ENCODE peak calls at places on chromosomes 3 and 15, in seven cellular contexts. One of them, this sample, is unnamed. For H3K4me1, the result is how much of the 10 kb centered on the place peaks cover.

GRCh38 chr3:13419356-13420050 is 619 bp downstream of the NUP210 start:
- DNase-seq in IMR-90: no peak
- DNase-seq in MM.1S: peak
- DNase-seq in mucosa of descending colon: peak
- DNase-seq in Caco-2: peak
- DNase-seq in fibroblast of lung: peak
- DNase-seq in prostate gland: no peak
- DNase-seq in this sample: peak

GRCh38 chr15:74869726-74870407 is 3.3 kb downstream of the SCAMP2 start:
- DNase-seq in IMR-90: peak
- DNase-seq in MM.1S: peak
- DNase-seq in Caco-2: no peak
- DNase-seq in prostate gland: no peak
- DNase-seq in fibroblast of lung: no peak
- DNase-seq in mucosa of descending colon: peak
- DNase-seq in this sample: no peak

GRCh38 chr3:157499342-157499963 is 3.8 kb downstream of the VEPH1 start:
- DNase-seq in MM.1S: peak
- DNase-seq in Caco-2: peak
- DNase-seq in mucosa of descending colon: peak
- DNase-seq in prostate gland: peak
- DNase-seq in fibroblast of lung: peak
- DNase-seq in IMR-90: no peak
- DNase-seq in this sample: peak

GRCh38 chr15:60399931-60400330 is 2.1 kb upstream of the ANXA2 start:
- DNase-seq in prostate gland: no peak
- DNase-seq in IMR-90: peak
- DNase-seq in mucosa of descending colon: no peak
- DNase-seq in MM.1S: no peak
- DNase-seq in fibroblast of lung: peak
- DNase-seq in Caco-2: no peak
- DNase-seq in this sample: no peak

GRCh38 chr15:98391568-98391967 is 256.8 kb upstream of the IGF1R start:
- DNase-seq in mucosa of descending colon: no peak
- DNase-seq in Caco-2: no peak
- DNase-seq in prostate gland: no peak
- DNase-seq in MM.1S: no peak
- DNase-seq in IMR-90: no peak
- DNase-seq in fibroblast of lung: no peak
- DNase-seq in this sample: no peak

GRCh38 chr15:91919014-91919534 is 65.6 kb downstream of the SLCO3A1 start:
- DNase-seq in fibroblast of lung: peak
- DNase-seq in prostate gland: no peak
- DNase-seq in MM.1S: no peak
- DNase-seq in mucosa of descending colon: no peak
- DNase-seq in Caco-2: no peak
- DNase-seq in IMR-90: no peak
- DNase-seq in this sample: no peak

GRCh38 chr15:57375827-57376694 is at the start of gene CGNL1:
- DNase-seq in Caco-2: peak
- DNase-seq in mucosa of descending colon: peak
- DNase-seq in IMR-90: no peak
- DNase-seq in MM.1S: no peak
- DNase-seq in fibroblast of lung: peak
- DNase-seq in prostate gland: peak
- DNase-seq in this sample: peak

GRCh38 chr3:187445352-187445751 is 77.2 kb downstream of the RTP4 start:
- DNase-seq in Caco-2: no peak
- DNase-seq in fibroblast of lung: no peak
- DNase-seq in prostate gland: no peak
- DNase-seq in MM.1S: no peak
- DNase-seq in IMR-90: no peak
- DNase-seq in mucosa of descending colon: no peak
- DNase-seq in this sample: no peak

DNA sequence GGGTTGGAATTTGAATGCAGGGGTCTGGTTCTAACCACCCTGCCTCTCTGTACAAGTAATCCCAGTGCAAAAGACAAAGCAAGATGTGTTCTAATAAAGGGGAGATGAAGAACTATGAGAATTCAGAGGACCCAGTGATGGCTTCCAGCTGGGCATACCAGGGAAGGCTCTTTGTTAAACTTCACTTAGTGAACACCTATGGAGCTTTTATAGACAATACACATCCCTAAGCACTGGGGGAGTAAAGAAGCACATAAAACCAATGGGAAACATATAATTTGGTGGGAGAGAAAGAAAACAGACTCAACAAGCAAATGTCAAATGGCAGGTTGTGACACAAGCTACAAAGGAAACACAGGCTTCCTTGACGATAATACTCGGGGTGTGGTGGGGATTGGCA is 47.9 kb upstream of the RNU6-1 start:
- DNase-seq in IMR-90: no peak
- DNase-seq in MM.1S: no peak
- DNase-seq in prostate gland: no peak
- DNase-seq in Caco-2: no peak
- DNase-seq in fibroblast of lung: no peak
- DNase-seq in mucosa of descending colon: no peak
- DNase-seq in this sample: no peak
- H3K4me1 ChIP-seq in IMR-90: under half
- H3K4me1 ChIP-seq in MM.1S: under half
- H3K4me1 ChIP-seq in prostate gland: under half
- H3K4me1 ChIP-seq in Caco-2: under half
- H3K4me1 ChIP-seq in fibroblast of lung: under half
- H3K4me1 ChIP-seq in mucosa of descending colon: under half
- H3K4me1 ChIP-seq in this sample: under half

DNA sequence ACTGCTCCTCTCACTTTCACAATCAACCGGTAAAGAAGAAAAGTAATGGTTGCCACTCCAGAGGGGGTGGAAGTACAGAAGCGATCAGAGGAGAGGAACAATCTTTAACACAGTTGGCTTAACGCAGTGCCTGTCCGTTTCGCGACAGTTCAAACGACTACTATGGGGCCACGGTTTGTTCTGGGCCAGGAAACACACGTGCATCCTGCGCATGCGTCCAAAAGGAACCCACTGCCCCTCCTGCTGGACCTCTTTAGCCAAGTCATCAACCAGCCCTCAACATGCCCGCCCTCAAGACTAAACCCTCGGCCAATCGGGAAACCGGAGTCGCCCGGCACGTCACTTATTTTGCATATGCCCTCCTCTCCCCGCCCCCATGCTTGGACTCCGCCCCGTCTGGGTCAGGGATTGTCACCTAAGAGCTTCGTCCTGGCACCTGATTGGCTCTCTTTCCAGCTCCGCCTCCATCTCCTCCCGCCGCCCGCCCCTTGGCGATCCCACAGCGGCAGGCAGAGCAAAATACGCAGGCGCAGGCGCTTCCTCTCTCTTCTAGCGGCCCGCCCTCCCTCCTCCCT is 345 bp upstream of the CDV3 start:
- DNase-seq in prostate gland: peak
- DNase-seq in mucosa of descending colon: peak
- DNase-seq in MM.1S: peak
- DNase-seq in Caco-2: peak
- DNase-seq in IMR-90: peak
- DNase-seq in fibroblast of lung: peak
- DNase-seq in this sample: peak
- TF ChIP-seq CTCF in prostate gland: no peak
- TF ChIP-seq CTCF in mucosa of descending colon: peak
- TF ChIP-seq CTCF in MM.1S: no peak
- TF ChIP-seq CTCF in Caco-2: no peak
- TF ChIP-seq CTCF in IMR-90: peak
- TF ChIP-seq CTCF in fibroblast of lung: peak
- TF ChIP-seq CTCF in this sample: peak

GRCh38 chr15:84816694-84817460 is at the start of gene ALPK3:
- DNase-seq in IMR-90: no peak
- DNase-seq in mucosa of descending colon: peak
- DNase-seq in MM.1S: no peak
- DNase-seq in fibroblast of lung: peak
- DNase-seq in Caco-2: no peak
- DNase-seq in prostate gland: no peak
- DNase-seq in this sample: peak
- H3K4me3 ChIP-seq in IMR-90: no peak
- H3K4me3 ChIP-seq in mucosa of descending colon: no peak
- H3K4me3 ChIP-seq in MM.1S: no peak
- H3K4me3 ChIP-seq in fibroblast of lung: no peak
- H3K4me3 ChIP-seq in Caco-2: no peak
- H3K4me3 ChIP-seq in prostate gland: peak
- H3K4me3 ChIP-seq in this sample: peak

GRCh38 chr3:177106594-177106993 is 90.7 kb downstream of the TBL1XR1 start:
- DNase-seq in Caco-2: no peak
- DNase-seq in MM.1S: no peak
- DNase-seq in prostate gland: no peak
- DNase-seq in IMR-90: no peak
- DNase-seq in mucosa of descending colon: no peak
- DNase-seq in fibroblast of lung: no peak
- DNase-seq in this sample: no peak

GRCh38 chr3:177109688-177110087 is 87.6 kb downstream of the TBL1XR1 start:
- DNase-seq in fibroblast of lung: no peak
- DNase-seq in mucosa of descending colon: no peak
- DNase-seq in IMR-90: no peak
- DNase-seq in MM.1S: no peak
- DNase-seq in Caco-2: no peak
- DNase-seq in prostate gland: no peak
- DNase-seq in this sample: no peak

GRCh38 chr3:177106184-177106583 is 91.1 kb downstream of the TBL1XR1 start:
- DNase-seq in mucosa of descending colon: no peak
- DNase-seq in MM.1S: no peak
- DNase-seq in IMR-90: no peak
- DNase-seq in fibroblast of lung: no peak
- DNase-seq in prostate gland: no peak
- DNase-seq in Caco-2: no peak
- DNase-seq in this sample: no peak

GRCh38 chr3:177108648-177109047 is 88.6 kb downstream of the TBL1XR1 start:
- DNase-seq in Caco-2: no peak
- DNase-seq in mucosa of descending colon: no peak
- DNase-seq in fibroblast of lung: no peak
- DNase-seq in IMR-90: no peak
- DNase-seq in prostate gland: peak
- DNase-seq in MM.1S: no peak
- DNase-seq in this sample: no peak

DNA sequence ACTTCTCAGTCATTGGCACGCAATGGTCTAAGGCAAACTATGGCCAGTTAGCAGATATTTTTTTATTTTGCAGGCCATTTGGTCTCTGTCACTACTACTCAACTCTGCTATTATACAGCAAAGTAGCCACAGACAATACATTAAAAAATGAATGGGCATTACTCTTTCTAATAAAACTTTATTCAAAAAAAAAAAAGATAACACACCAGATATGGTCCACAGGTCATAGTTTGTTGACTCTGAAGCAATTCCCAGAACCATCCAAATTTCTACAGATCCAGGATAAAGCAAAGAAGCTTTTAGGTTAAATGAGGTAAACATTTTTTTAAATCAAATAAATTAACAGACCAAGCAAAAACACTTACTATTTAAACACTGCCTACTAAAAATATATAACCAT is 89.4 kb downstream of the TBL1XR1 start:
- DNase-seq in IMR-90: no peak
- DNase-seq in MM.1S: no peak
- DNase-seq in prostate gland: no peak
- DNase-seq in fibroblast of lung: no peak
- DNase-seq in mucosa of descending colon: no peak
- DNase-seq in Caco-2: no peak
- DNase-seq in this sample: no peak
- H3K4me1 ChIP-seq in IMR-90: under half
- H3K4me1 ChIP-seq in MM.1S: under half
- H3K4me1 ChIP-seq in prostate gland: under half
- H3K4me1 ChIP-seq in fibroblast of lung: under half
- H3K4me1 ChIP-seq in mucosa of descending colon: under half
- H3K4me1 ChIP-seq in Caco-2: under half
- H3K4me1 ChIP-seq in this sample: under half

GRCh38 chr3:138148503-138148902 is 16.3 kb upstream of the A4GNT start:
- DNase-seq in IMR-90: no peak
- DNase-seq in MM.1S: no peak
- DNase-seq in prostate gland: no peak
- DNase-seq in fibroblast of lung: no peak
- DNase-seq in mucosa of descending colon: no peak
- DNase-seq in Caco-2: no peak
- DNase-seq in this sample: no peak
- TF ChIP-seq CTCF in IMR-90: no peak
- TF ChIP-seq CTCF in MM.1S: no peak
- TF ChIP-seq CTCF in prostate gland: no peak
- TF ChIP-seq CTCF in fibroblast of lung: no peak
- TF ChIP-seq CTCF in mucosa of descending colon: no peak
- TF ChIP-seq CTCF in Caco-2: no peak
- TF ChIP-seq CTCF in this sample: no peak

This sample was measured in cardiac muscle cell.